ENCODE peak calls at places on chromosomes 2 and 18, in four cellular contexts. R is HCT116, M is HepG2, E is K562. A is an unnamed sample.
A peak's percentile ranks its signal among the peaks of the same experiment; 100 is the strongest.

GRCh38 chr18:525066-525797 is 24.7 kb upstream of the COLEC12 start:
- DNase-seq in E (peak; percentile 20), M (no peak), R (no peak), A (peak; percentile 22)

GRCh38 chr2:126890136-126890961 is 8.3 kb upstream of the TEX51 start:
- DNase-seq in M (no peak), E (no peak), R (no peak), A (no peak)

GRCh38 chr2:172012688-172013358 is 13.1 kb downstream of the METAP1D start:
- DNase-seq in E (no peak), R (no peak), M (peak; percentile 33), A (no peak)

GRCh38 chr2:217851191-217852020 is 151.4 kb downstream of the TNS1 start:
- DNase-seq in E (no peak), R (no peak), M (no peak), A (no peak)

GRCh38 chr2:160411167-160411566 is 82.4 kb downstream of the RBMS1 start:
- DNase-seq in M (no peak), E (no peak), R (no peak), A (no peak)

GRCh38 chr2:240983361-240983995 is 14.9 kb upstream of the SNED1 start:
- DNase-seq in R (peak; percentile 41), M (no peak), E (peak; percentile 35), A (no peak)

GRCh38 chr2:120772261-120772660 is 36.6 kb downstream of the GLI2 start:
- DNase-seq in E (no peak), R (no peak), M (no peak), A (no peak)

GRCh38 chr2:197274349-197274748 is 36.2 kb downstream of the ANKRD44 start:
- DNase-seq in M (no peak), R (no peak), E (no peak), A (no peak)

GRCh38 chr2:5315512-5315911 is 376.7 kb upstream of the SOX11 start:
- DNase-seq in R (no peak), M (no peak), E (no peak), A (no peak)

GRCh38 chr2:36658277-36658748 is 38.2 kb upstream of the VIT start:
- DNase-seq in M (peak; percentile 88), E (no peak), R (no peak), A (no peak)

GRCh38 chr2:12824771-12825363 is 108.1 kb downstream of the TRIB2 start:
- DNase-seq in R (no peak), E (no peak), M (no peak), A (no peak)

GRCh38 chr2:17672583-17673317 is 80.9 kb downstream of the SMC6 start:
- DNase-seq in R (no peak), E (no peak), M (no peak), A (no peak)

GRCh38 chr2:47187124-47187523 is 32.0 kb upstream of the STPG4 start:
- DNase-seq in R (no peak), E (no peak), M (no peak), A (no peak)

GRCh38 chr2:103859238-103859637 is 994.7 kb upstream of the POU3F3 start:
- DNase-seq in E (no peak), R (no peak), M (no peak), A (no peak)

GRCh38 chr2:149832256-149832655 is 244.7 kb upstream of the MMADHC start:
- DNase-seq in E (no peak), R (no peak), M (no peak), A (no peak)

GRCh38 chr2:24111407-24111861 is 11.7 kb downstream of the PFN4 start:
- DNase-seq in R (no peak), M (no peak), E (peak; percentile 31), A (no peak)

GRCh38 chr2:110101911-110102774 is 13.5 kb downstream of the MALL start:
- DNase-seq in M (no peak), E (no peak), R (no peak), A (no peak)

GRCh38 chr2:84878896-84879594 is 1.8 kb downstream of the TRABD2A start:
- DNase-seq in R (no peak), M (no peak), E (no peak), A (no peak)

GRCh38 chr2:189580267-189580661 is 322 bp downstream of the SLC40A1 start:
- DNase-seq in M (peak; percentile 40), E (peak; percentile 80), R (no peak), A (no peak)

GRCh38 chr2:137797630-137798029 is 166.6 kb upstream of the HNMT start:
- DNase-seq in M (no peak), R (no peak), E (no peak), A (no peak)

GRCh38 chr2:204272089-204272488 is 273.2 kb upstream of the PARD3B start:
- DNase-seq in M (no peak), E (no peak), R (no peak), A (no peak)

GRCh38 chr2:85908506-85908905 is 19.7 kb upstream of the ST3GAL5 start:
- DNase-seq in R (no peak), E (no peak), M (peak; percentile 49), A (no peak)

GRCh38 chr2:43088148-43089073 is 138.0 kb downstream of the ZFP36L2 start:
- DNase-seq in E (no peak), R (no peak), M (peak; percentile 95), A (no peak)

GRCh38 chr18:7593194-7593819 is 26.2 kb downstream of the PTPRM start:
- DNase-seq in R (no peak), E (no peak), M (no peak), A (no peak)

GRCh38 chr2:201930831-201931230 is 102.8 kb upstream of the FZD7 start:
- DNase-seq in R (no peak), M (no peak), E (no peak), A (no peak)

GRCh38 chr2:222976521-222977076 is 75.4 kb upstream of the KCNE4 start:
- DNase-seq in E (no peak), M (no peak), R (no peak), A (no peak)

GRCh38 chr18:48975221-48975816 is 24.6 kb upstream of the SMAD7 start:
- DNase-seq in E (no peak), R (no peak), M (no peak), A (no peak)

GRCh38 chr2:43058761-43059160 is 167.6 kb downstream of the ZFP36L2 start:
- DNase-seq in E (no peak), R (no peak), M (no peak), A (no peak)

GRCh38 chr2:186576614-186577013 is 13.2 kb upstream of the ITGAV start:
- DNase-seq in M (no peak), R (no peak), E (no peak), A (no peak)

GRCh38 chr2:177633111-177633510 is 240.5 kb downstream of the AGPS start:
- DNase-seq in M (no peak), E (no peak), R (no peak), A (no peak)

GRCh38 chr18:43108469-43108868 is 7.0 kb downstream of the RIT2 start:
- DNase-seq in M (no peak), E (no peak), R (no peak), A (no peak)

GRCh38 chr2:11532434-11533055 is 1.3 kb upstream of the GREB1 start:
- DNase-seq in E (no peak), M (no peak), R (no peak), A (no peak)

GRCh38 chr2:11543337-11544216 is 9.7 kb downstream of the GREB1 start:
- DNase-seq in R (no peak), E (no peak), M (no peak), A (no peak)

GRCh38 chr2:102764083-102764482 is 2.3 kb downstream of the TMEM182 start:
- DNase-seq in R (no peak), M (no peak), E (no peak), A (no peak)

DNA sequence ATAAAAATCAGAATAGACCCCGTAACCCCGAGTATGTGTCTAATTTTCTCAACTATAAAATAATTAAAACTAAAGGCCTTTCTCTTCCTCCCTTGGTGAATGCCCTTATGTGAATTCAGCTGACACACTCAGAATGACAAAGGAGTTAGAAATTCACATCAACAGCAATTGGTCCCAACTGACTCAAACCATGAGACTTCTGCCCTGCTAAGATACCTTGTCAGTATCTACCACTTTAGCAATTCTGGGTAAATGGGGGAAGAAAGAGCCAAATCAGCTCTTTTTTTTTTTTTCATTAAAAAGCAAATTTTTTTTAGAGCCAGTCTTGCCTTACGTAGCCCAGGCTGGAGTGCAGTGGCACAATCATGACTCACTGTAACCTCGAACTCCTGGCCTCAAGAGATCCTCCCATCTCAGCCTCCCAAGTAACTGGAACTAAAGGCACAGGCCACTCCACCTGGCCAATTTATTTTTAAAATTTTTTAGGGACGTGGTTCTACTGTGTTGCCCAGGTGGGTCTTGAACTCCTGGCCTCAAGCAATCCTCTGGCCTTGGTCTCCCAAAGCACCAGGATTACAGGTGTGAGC is 1.7 kb upstream of the PPP4R1 start:
- DNase-seq in M (no peak), R (no peak), E (peak; percentile 63), A (no peak)
- TF ChIP-seq TCF7L2 in M (no peak), R (no peak), E (no peak), A (no peak)

DNA sequence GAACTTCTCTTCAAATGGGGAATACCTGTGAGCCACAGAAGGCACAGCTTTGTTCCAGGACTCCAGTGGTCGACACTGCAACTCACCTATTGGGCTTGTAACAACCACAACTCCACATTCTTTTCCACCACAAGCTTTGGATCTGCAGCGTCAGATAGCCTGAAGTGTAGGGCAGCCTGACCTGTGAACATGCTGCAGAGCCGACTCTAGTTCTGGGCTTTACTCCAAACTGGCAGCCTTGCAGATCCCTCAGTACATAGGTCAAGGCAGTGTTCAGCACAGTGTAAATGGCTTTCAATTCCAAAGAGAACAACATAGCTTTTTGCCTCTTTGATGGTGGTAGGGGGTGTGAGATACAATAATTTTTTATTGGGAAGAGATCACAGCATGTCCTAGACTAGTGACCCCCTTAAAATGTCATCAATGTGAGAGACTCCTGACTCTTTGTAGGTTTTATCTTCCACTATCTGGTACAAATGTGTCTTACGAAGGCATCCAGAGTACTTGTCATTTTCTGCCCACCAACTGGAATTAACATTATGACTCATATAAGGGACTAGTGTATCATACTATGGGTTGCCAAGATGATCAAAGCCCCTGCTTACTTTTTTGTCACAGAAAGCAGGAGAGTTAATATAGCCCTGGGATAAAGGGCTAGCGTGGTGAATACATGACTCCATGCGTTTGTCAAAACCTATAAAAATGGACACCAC is 149.8 kb downstream of the COPS8 start:
- DNase-seq in M (peak; percentile 12), E (no peak), R (no peak), A (no peak)
- TF ChIP-seq POLR2AphosphoS5 in M (no peak), E (no peak), R (no peak), A (no peak)

DNA sequence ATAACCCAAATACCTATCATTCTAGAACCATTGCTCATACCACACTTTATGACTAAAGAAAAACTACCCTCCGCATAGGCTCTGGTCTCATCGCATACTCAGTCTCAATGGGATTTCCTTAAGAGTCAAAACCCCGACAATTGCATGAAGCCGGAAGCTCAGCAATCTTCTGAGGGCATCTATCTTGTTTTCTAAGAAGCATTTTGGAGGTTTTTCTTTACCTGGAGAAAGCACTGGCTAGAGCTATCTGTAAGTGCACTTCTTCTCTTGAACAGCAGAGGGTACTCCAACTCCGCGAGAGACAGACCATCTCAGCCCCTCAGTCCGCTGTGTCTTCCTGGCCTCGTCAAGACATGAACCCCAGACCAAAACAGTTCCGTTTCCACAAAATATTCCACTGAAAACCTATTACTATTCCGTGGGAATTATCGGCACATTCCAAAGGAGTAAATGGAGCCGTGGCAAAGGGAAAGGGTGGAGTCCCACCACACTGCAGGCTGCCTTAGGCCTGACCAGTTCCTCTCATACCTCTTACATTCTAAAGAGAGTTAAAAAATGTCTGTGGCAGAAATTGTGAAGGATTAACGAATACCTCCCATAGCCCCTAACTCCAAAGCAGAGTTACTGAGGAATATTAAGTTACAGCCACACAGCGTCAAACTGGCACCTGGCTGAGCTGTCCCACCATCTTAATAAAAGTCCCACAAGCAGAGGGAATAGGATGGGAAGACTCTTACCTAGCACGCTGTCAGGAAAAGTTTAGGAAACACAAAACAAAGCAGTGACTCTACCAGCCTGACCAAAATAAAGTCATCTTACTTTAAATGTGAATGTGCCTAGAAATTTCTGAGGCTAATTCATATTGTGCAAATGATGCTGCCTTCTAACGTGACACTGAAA is 325.6 kb upstream of the VRK2 start:
- DNase-seq in M (peak; percentile 56), E (peak; percentile 72), R (peak; percentile 48), A (peak; percentile 65)
- H3K4me3 ChIP-seq in M (no peak overlapping the region), E (no peak overlapping the region), R (no peak overlapping the region), A (peak overlapping the region; percentile 30)

GRCh38 chr2:74003494-74004211 is 18.9 kb downstream of the TET3 start:
- DNase-seq in R (no peak), M (no peak), E (peak; percentile 87), A (no peak)
- TF ChIP-seq TCF7L2 in R (no peak), M (no peak), E (no peak), A (no peak)